ENCODE peak calls at places on chromosomes 12 and 14, in six cellular contexts. J is NCI-H774, Y is epithelial cell of esophagus, D is astrocyte of the spinal cord, S is NCI-H748 treated with DMSO at 0.1 percent for 48 hours, Z is NCI-H1694. E is an unnamed sample.
A peak's percentile ranks its signal among the peaks of the same experiment; 100 is the strongest.

GRCh38 chr12:52130695-52131094 is 51.2 kb downstream of the SMIM41 start:
- DNase-seq in Y (no peak), J (peak; percentile 55), Z (no peak), S (peak; percentile 65), D (no peak), E (peak; percentile 99)

GRCh38 chr12:59115526-59115925 is 195.2 kb upstream of the LRIG3 start:
- DNase-seq in Y (no peak), J (no peak), D (no peak), Z (no peak), S (no peak), E (no peak)

GRCh38 chr12:25054783-25055144 is 105.9 kb upstream of the BCAT1 start:
- DNase-seq in J (no peak), Y (peak; percentile 91), Z (peak; percentile 15), S (no peak), D (peak; percentile 58), E (no peak)

GRCh38 chr14:53955671-53956426 is 776 bp downstream of the BMP4 start:
- DNase-seq in Z (no peak), S (no peak), Y (peak; percentile 27), J (no peak), D (peak; percentile 53), E (no peak)

GRCh38 chr12:68636268-68636667 is 25.6 kb downstream of the RAP1B start:
- DNase-seq in J (no peak), Y (peak; percentile 92), Z (no peak), S (no peak), D (peak; percentile 45), E (no peak)

GRCh38 chr12:94289551-94290312 is 141.4 kb downstream of the PLXNC1 start:
- DNase-seq in J (no peak), S (no peak), Z (no peak), D (peak; percentile 73), Y (peak; percentile 8), E (no peak)

GRCh38 chr14:22558221-22558913 is 30.7 kb downstream of the DAD1 start:
- DNase-seq in Z (no peak), J (no peak), S (no peak), Y (no peak), D (no peak), E (no peak)

GRCh38 chr12:104669057-104669770 is 212.5 kb downstream of the CHST11 start:
- DNase-seq in J (peak; percentile 35), Y (peak; percentile 76), Z (peak; percentile 28), D (peak; percentile 37), S (peak; percentile 30), E (no peak)

E was measured in NCI-H146.